ENCODE peak calls at places on chromosomes 12 and 14, in nine cellular contexts. One of them, this sample, is unnamed.

GRCh38 chr14:24941719-24942118 is 108.2 kb downstream of the STXBP6 start:
- DNase-seq in GM12865: peak; percentile 58
- DNase-seq in C1 segment of cervical spinal cord: no peak
- DNase-seq in activated CD4-positive, alpha-beta T cell treated with anti-CD3 and anti-CD28 coated beads, Interleukin-2, amount 50 U/mL, for 1 hour: no peak
- DNase-seq in stimulated activated CD8-positive, alpha-beta memory T cell treated with anti-CD3 and anti-CD28 coated beads, Interleukin-7, amount 100 ng/mL, for 1 hour: no peak
- DNase-seq in transverse colon: peak; percentile 68
- DNase-seq in T-helper 2 cell: no peak
- DNase-seq in stimulated activated CD4-positive, alpha-beta T cell treated with anti-CD3 and anti-CD28 coated beads, Interleukin-1b, Interleukin-23, amount 100 ng/mL, for 24 hours: no peak
- DNase-seq in A549: no peak
- DNase-seq in this sample: no peak

GRCh38 chr14:31465113-31465512 is 7.8 kb upstream of the DTD2 start:
- DNase-seq in GM12865: no peak
- DNase-seq in stimulated activated CD4-positive, alpha-beta T cell treated with anti-CD3 and anti-CD28 coated beads, Interleukin-1b, Interleukin-23, amount 100 ng/mL, for 24 hours: no peak
- DNase-seq in transverse colon: no peak
- DNase-seq in stimulated activated CD8-positive, alpha-beta memory T cell treated with anti-CD3 and anti-CD28 coated beads, Interleukin-7, amount 100 ng/mL, for 1 hour: no peak
- DNase-seq in T-helper 2 cell: no peak
- DNase-seq in A549: no peak
- DNase-seq in activated CD4-positive, alpha-beta T cell treated with anti-CD3 and anti-CD28 coated beads, Interleukin-2, amount 50 U/mL, for 1 hour: no peak
- DNase-seq in C1 segment of cervical spinal cord: no peak
- DNase-seq in this sample: no peak

GRCh38 chr12:111072299-111072698 is 151.9 kb upstream of the MYL2 start:
- DNase-seq in C1 segment of cervical spinal cord: no peak
- DNase-seq in stimulated activated CD4-positive, alpha-beta T cell treated with anti-CD3 and anti-CD28 coated beads, Interleukin-1b, Interleukin-23, amount 100 ng/mL, for 24 hours: no peak
- DNase-seq in T-helper 2 cell: no peak
- DNase-seq in activated CD4-positive, alpha-beta T cell treated with anti-CD3 and anti-CD28 coated beads, Interleukin-2, amount 50 U/mL, for 1 hour: no peak
- DNase-seq in transverse colon: no peak
- DNase-seq in GM12865: no peak
- DNase-seq in A549: no peak
- DNase-seq in stimulated activated CD8-positive, alpha-beta memory T cell treated with anti-CD3 and anti-CD28 coated beads, Interleukin-7, amount 100 ng/mL, for 1 hour: no peak
- DNase-seq in this sample: no peak

GRCh38 chr12:93773122-93773871 is 96.1 kb downstream of the CRADD start:
- DNase-seq in activated CD4-positive, alpha-beta T cell treated with anti-CD3 and anti-CD28 coated beads, Interleukin-2, amount 50 U/mL, for 1 hour: peak; percentile 7
- DNase-seq in C1 segment of cervical spinal cord: no peak
- DNase-seq in stimulated activated CD8-positive, alpha-beta memory T cell treated with anti-CD3 and anti-CD28 coated beads, Interleukin-7, amount 100 ng/mL, for 1 hour: no peak
- DNase-seq in GM12865: peak; percentile 6
- DNase-seq in A549: no peak
- DNase-seq in stimulated activated CD4-positive, alpha-beta T cell treated with anti-CD3 and anti-CD28 coated beads, Interleukin-1b, Interleukin-23, amount 100 ng/mL, for 24 hours: peak; percentile 51
- DNase-seq in T-helper 2 cell: peak; percentile 29
- DNase-seq in transverse colon: no peak
- DNase-seq in this sample: no peak

GRCh38 chr12:24795699-24796385 is 153.1 kb downstream of the BCAT1 start:
- DNase-seq in A549: no peak
- DNase-seq in activated CD4-positive, alpha-beta T cell treated with anti-CD3 and anti-CD28 coated beads, Interleukin-2, amount 50 U/mL, for 1 hour: no peak
- DNase-seq in C1 segment of cervical spinal cord: no peak
- DNase-seq in GM12865: peak; percentile 17
- DNase-seq in transverse colon: no peak
- DNase-seq in T-helper 2 cell: peak; percentile 68
- DNase-seq in stimulated activated CD4-positive, alpha-beta T cell treated with anti-CD3 and anti-CD28 coated beads, Interleukin-1b, Interleukin-23, amount 100 ng/mL, for 24 hours: no peak
- DNase-seq in stimulated activated CD8-positive, alpha-beta memory T cell treated with anti-CD3 and anti-CD28 coated beads, Interleukin-7, amount 100 ng/mL, for 1 hour: no peak
- DNase-seq in this sample: no peak

GRCh38 chr14:69314327-69314726 is 54.4 kb downstream of the GALNT16 start:
- DNase-seq in activated CD4-positive, alpha-beta T cell treated with anti-CD3 and anti-CD28 coated beads, Interleukin-2, amount 50 U/mL, for 1 hour: no peak
- DNase-seq in GM12865: no peak
- DNase-seq in A549: no peak
- DNase-seq in T-helper 2 cell: no peak
- DNase-seq in stimulated activated CD8-positive, alpha-beta memory T cell treated with anti-CD3 and anti-CD28 coated beads, Interleukin-7, amount 100 ng/mL, for 1 hour: no peak
- DNase-seq in stimulated activated CD4-positive, alpha-beta T cell treated with anti-CD3 and anti-CD28 coated beads, Interleukin-1b, Interleukin-23, amount 100 ng/mL, for 24 hours: no peak
- DNase-seq in C1 segment of cervical spinal cord: no peak
- DNase-seq in transverse colon: no peak
- DNase-seq in this sample: peak; percentile 57

GRCh38 chr14:104135904-104136471 is 2.4 kb upstream of the KIF26A start:
- DNase-seq in C1 segment of cervical spinal cord: no peak
- DNase-seq in activated CD4-positive, alpha-beta T cell treated with anti-CD3 and anti-CD28 coated beads, Interleukin-2, amount 50 U/mL, for 1 hour: no peak
- DNase-seq in A549: no peak
- DNase-seq in stimulated activated CD8-positive, alpha-beta memory T cell treated with anti-CD3 and anti-CD28 coated beads, Interleukin-7, amount 100 ng/mL, for 1 hour: no peak
- DNase-seq in stimulated activated CD4-positive, alpha-beta T cell treated with anti-CD3 and anti-CD28 coated beads, Interleukin-1b, Interleukin-23, amount 100 ng/mL, for 24 hours: no peak
- DNase-seq in T-helper 2 cell: no peak
- DNase-seq in transverse colon: no peak
- DNase-seq in GM12865: no peak
- DNase-seq in this sample: peak; percentile 71

GRCh38 chr14:74552623-74553022 is 59.1 kb downstream of the ISCA2 start:
- DNase-seq in activated CD4-positive, alpha-beta T cell treated with anti-CD3 and anti-CD28 coated beads, Interleukin-2, amount 50 U/mL, for 1 hour: no peak
- DNase-seq in C1 segment of cervical spinal cord: no peak
- DNase-seq in transverse colon: peak; percentile 44
- DNase-seq in stimulated activated CD4-positive, alpha-beta T cell treated with anti-CD3 and anti-CD28 coated beads, Interleukin-1b, Interleukin-23, amount 100 ng/mL, for 24 hours: no peak
- DNase-seq in A549: no peak
- DNase-seq in GM12865: no peak
- DNase-seq in T-helper 2 cell: no peak
- DNase-seq in stimulated activated CD8-positive, alpha-beta memory T cell treated with anti-CD3 and anti-CD28 coated beads, Interleukin-7, amount 100 ng/mL, for 1 hour: no peak
- DNase-seq in this sample: peak; percentile 95

GRCh38 chr14:56036353-56036752 is 81.9 kb upstream of the PELI2 start:
- DNase-seq in GM12865: no peak
- DNase-seq in stimulated activated CD8-positive, alpha-beta memory T cell treated with anti-CD3 and anti-CD28 coated beads, Interleukin-7, amount 100 ng/mL, for 1 hour: no peak
- DNase-seq in transverse colon: no peak
- DNase-seq in stimulated activated CD4-positive, alpha-beta T cell treated with anti-CD3 and anti-CD28 coated beads, Interleukin-1b, Interleukin-23, amount 100 ng/mL, for 24 hours: no peak
- DNase-seq in activated CD4-positive, alpha-beta T cell treated with anti-CD3 and anti-CD28 coated beads, Interleukin-2, amount 50 U/mL, for 1 hour: no peak
- DNase-seq in C1 segment of cervical spinal cord: no peak
- DNase-seq in A549: no peak
- DNase-seq in T-helper 2 cell: no peak
- DNase-seq in this sample: no peak

GRCh38 chr12:48958049-48958388 is 732 bp upstream of the ARF3 start:
- DNase-seq in stimulated activated CD8-positive, alpha-beta memory T cell treated with anti-CD3 and anti-CD28 coated beads, Interleukin-7, amount 100 ng/mL, for 1 hour: no peak
- DNase-seq in C1 segment of cervical spinal cord: no peak
- DNase-seq in A549: no peak
- DNase-seq in activated CD4-positive, alpha-beta T cell treated with anti-CD3 and anti-CD28 coated beads, Interleukin-2, amount 50 U/mL, for 1 hour: no peak
- DNase-seq in GM12865: no peak
- DNase-seq in stimulated activated CD4-positive, alpha-beta T cell treated with anti-CD3 and anti-CD28 coated beads, Interleukin-1b, Interleukin-23, amount 100 ng/mL, for 24 hours: no peak
- DNase-seq in T-helper 2 cell: no peak
- DNase-seq in transverse colon: no peak
- DNase-seq in this sample: no peak

GRCh38 chr14:22606380-22606779 is 8.3 kb downstream of the ABHD4 start:
- DNase-seq in A549: peak; percentile 39
- DNase-seq in T-helper 2 cell: no peak
- DNase-seq in transverse colon: no peak
- DNase-seq in activated CD4-positive, alpha-beta T cell treated with anti-CD3 and anti-CD28 coated beads, Interleukin-2, amount 50 U/mL, for 1 hour: no peak
- DNase-seq in C1 segment of cervical spinal cord: no peak
- DNase-seq in stimulated activated CD8-positive, alpha-beta memory T cell treated with anti-CD3 and anti-CD28 coated beads, Interleukin-7, amount 100 ng/mL, for 1 hour: no peak
- DNase-seq in stimulated activated CD4-positive, alpha-beta T cell treated with anti-CD3 and anti-CD28 coated beads, Interleukin-1b, Interleukin-23, amount 100 ng/mL, for 24 hours: no peak
- DNase-seq in GM12865: no peak
- DNase-seq in this sample: no peak

GRCh38 chr12:4283512-4284255 is 10.1 kb downstream of the CCND2 start:
- DNase-seq in GM12865: no peak
- DNase-seq in A549: no peak
- DNase-seq in stimulated activated CD4-positive, alpha-beta T cell treated with anti-CD3 and anti-CD28 coated beads, Interleukin-1b, Interleukin-23, amount 100 ng/mL, for 24 hours: no peak
- DNase-seq in stimulated activated CD8-positive, alpha-beta memory T cell treated with anti-CD3 and anti-CD28 coated beads, Interleukin-7, amount 100 ng/mL, for 1 hour: no peak
- DNase-seq in activated CD4-positive, alpha-beta T cell treated with anti-CD3 and anti-CD28 coated beads, Interleukin-2, amount 50 U/mL, for 1 hour: no peak
- DNase-seq in T-helper 2 cell: no peak
- DNase-seq in C1 segment of cervical spinal cord: peak; percentile 68
- DNase-seq in transverse colon: no peak
- DNase-seq in this sample: no peak

GRCh38 chr12:13195848-13196301 is 651 bp upstream of the EMP1 start:
- DNase-seq in GM12865: no peak
- DNase-seq in stimulated activated CD8-positive, alpha-beta memory T cell treated with anti-CD3 and anti-CD28 coated beads, Interleukin-7, amount 100 ng/mL, for 1 hour: no peak
- DNase-seq in activated CD4-positive, alpha-beta T cell treated with anti-CD3 and anti-CD28 coated beads, Interleukin-2, amount 50 U/mL, for 1 hour: no peak
- DNase-seq in transverse colon: peak; percentile 61
- DNase-seq in T-helper 2 cell: no peak
- DNase-seq in C1 segment of cervical spinal cord: no peak
- DNase-seq in stimulated activated CD4-positive, alpha-beta T cell treated with anti-CD3 and anti-CD28 coated beads, Interleukin-1b, Interleukin-23, amount 100 ng/mL, for 24 hours: no peak
- DNase-seq in A549: peak; percentile 63
- DNase-seq in this sample: no peak

GRCh38 chr12:47079365-47079893 is at the start of gene PCED1B:
- DNase-seq in transverse colon: peak; percentile 77
- DNase-seq in A549: peak; percentile 76
- DNase-seq in stimulated activated CD4-positive, alpha-beta T cell treated with anti-CD3 and anti-CD28 coated beads, Interleukin-1b, Interleukin-23, amount 100 ng/mL, for 24 hours: peak; percentile 58
- DNase-seq in T-helper 2 cell: peak; percentile 76
- DNase-seq in stimulated activated CD8-positive, alpha-beta memory T cell treated with anti-CD3 and anti-CD28 coated beads, Interleukin-7, amount 100 ng/mL, for 1 hour: peak; percentile 34
- DNase-seq in C1 segment of cervical spinal cord: peak; percentile 61
- DNase-seq in GM12865: peak; percentile 56
- DNase-seq in activated CD4-positive, alpha-beta T cell treated with anti-CD3 and anti-CD28 coated beads, Interleukin-2, amount 50 U/mL, for 1 hour: peak; percentile 55
- DNase-seq in this sample: peak; percentile 90

GRCh38 chr12:124554429-124555029 is 12.9 kb downstream of the NCOR2 start:
- DNase-seq in stimulated activated CD4-positive, alpha-beta T cell treated with anti-CD3 and anti-CD28 coated beads, Interleukin-1b, Interleukin-23, amount 100 ng/mL, for 24 hours: no peak
- DNase-seq in activated CD4-positive, alpha-beta T cell treated with anti-CD3 and anti-CD28 coated beads, Interleukin-2, amount 50 U/mL, for 1 hour: no peak
- DNase-seq in A549: no peak
- DNase-seq in transverse colon: no peak
- DNase-seq in stimulated activated CD8-positive, alpha-beta memory T cell treated with anti-CD3 and anti-CD28 coated beads, Interleukin-7, amount 100 ng/mL, for 1 hour: no peak
- DNase-seq in GM12865: no peak
- DNase-seq in C1 segment of cervical spinal cord: no peak
- DNase-seq in T-helper 2 cell: no peak
- DNase-seq in this sample: peak; percentile 54

GRCh38 chr14:74271365-74271764 is 31.4 kb downstream of the ABCD4 start:
- DNase-seq in stimulated activated CD8-positive, alpha-beta memory T cell treated with anti-CD3 and anti-CD28 coated beads, Interleukin-7, amount 100 ng/mL, for 1 hour: no peak
- DNase-seq in GM12865: no peak
- DNase-seq in A549: no peak
- DNase-seq in activated CD4-positive, alpha-beta T cell treated with anti-CD3 and anti-CD28 coated beads, Interleukin-2, amount 50 U/mL, for 1 hour: no peak
- DNase-seq in stimulated activated CD4-positive, alpha-beta T cell treated with anti-CD3 and anti-CD28 coated beads, Interleukin-1b, Interleukin-23, amount 100 ng/mL, for 24 hours: no peak
- DNase-seq in T-helper 2 cell: no peak
- DNase-seq in transverse colon: no peak
- DNase-seq in C1 segment of cervical spinal cord: no peak
- DNase-seq in this sample: no peak

GRCh38 chr14:81435578-81436295 is 35.6 kb upstream of the STON2 start:
- DNase-seq in transverse colon: peak; percentile 42
- DNase-seq in GM12865: no peak
- DNase-seq in stimulated activated CD4-positive, alpha-beta T cell treated with anti-CD3 and anti-CD28 coated beads, Interleukin-1b, Interleukin-23, amount 100 ng/mL, for 24 hours: peak; percentile 6
- DNase-seq in C1 segment of cervical spinal cord: peak; percentile 76
- DNase-seq in A549: peak; percentile 26
- DNase-seq in T-helper 2 cell: peak; percentile 46
- DNase-seq in stimulated activated CD8-positive, alpha-beta memory T cell treated with anti-CD3 and anti-CD28 coated beads, Interleukin-7, amount 100 ng/mL, for 1 hour: no peak
- DNase-seq in activated CD4-positive, alpha-beta T cell treated with anti-CD3 and anti-CD28 coated beads, Interleukin-2, amount 50 U/mL, for 1 hour: peak; percentile 3
- DNase-seq in this sample: peak; percentile 62

GRCh38 chr12:89827592-89827991 is 119.0 kb upstream of the ATP2B1 start:
- DNase-seq in stimulated activated CD4-positive, alpha-beta T cell treated with anti-CD3 and anti-CD28 coated beads, Interleukin-1b, Interleukin-23, amount 100 ng/mL, for 24 hours: no peak
- DNase-seq in GM12865: no peak
- DNase-seq in C1 segment of cervical spinal cord: no peak
- DNase-seq in stimulated activated CD8-positive, alpha-beta memory T cell treated with anti-CD3 and anti-CD28 coated beads, Interleukin-7, amount 100 ng/mL, for 1 hour: no peak
- DNase-seq in transverse colon: no peak
- DNase-seq in A549: no peak
- DNase-seq in activated CD4-positive, alpha-beta T cell treated with anti-CD3 and anti-CD28 coated beads, Interleukin-2, amount 50 U/mL, for 1 hour: no peak
- DNase-seq in T-helper 2 cell: no peak
- DNase-seq in this sample: no peak

This sample was measured in aorta.